ENCODE peak calls at places on chromosomes 16 and 17, in four cellular contexts. E is A549, D is NAMALWA, W is mucosa of gallbladder. P is an unnamed sample.

GRCh38 chr16:53754938-53755910 is 51.3 kb downstream of the FTO start:
- DNase-seq in E (no peak), D (no peak), W (peak; percentile 40), P (peak; percentile 76)

GRCh38 chr16:5604770-5605169 is 507.2 kb upstream of the EEF2KMT start:
- DNase-seq in E (peak; percentile 18), D (peak; percentile 17), W (peak; percentile 11), P (no peak)

GRCh38 chr17:75877752-75878173 is 618 bp downstream of the TRIM47 start:
- DNase-seq in E (no peak), D (peak; percentile 70), W (peak; percentile 74), P (peak; percentile 90)

GRCh38 chr16:50340578-50340977 is 28.2 kb downstream of the BRD7 start:
- DNase-seq in E (no peak), D (no peak), W (no peak), P (no peak)

GRCh38 chr17:10631048-10631700 is 25.9 kb downstream of the MYH3 start:
- DNase-seq in E (peak; percentile 43), D (peak; percentile 17), W (peak; percentile 31), P (peak; percentile 63)

GRCh38 chr17:63189082-63189481 is 223.0 kb downstream of the TANC2 start:
- DNase-seq in E (no peak), D (no peak), W (no peak), P (no peak)

GRCh38 chr16:83797013-83797412 is 10.8 kb upstream of the HSBP1 start:
- DNase-seq in E (no peak), D (no peak), W (no peak), P (no peak)

GRCh38 chr17:16287563-16288027 is 65.7 kb downstream of the CENPV start:
- DNase-seq in E (no peak), D (peak; percentile 60), W (no peak), P (peak; percentile 51)

GRCh38 chr17:20967776-20968175 is 75.0 kb downstream of the USP22 start:
- DNase-seq in E (no peak), D (no peak), W (no peak), P (no peak)

GRCh38 chr16:87297918-87298631 is 19.1 kb downstream of the C16orf95 start:
- DNase-seq in E (peak; percentile 68), D (peak; percentile 75), W (peak; percentile 24), P (no peak)

GRCh38 chr16:67541391-67542263 is 13.0 kb downstream of the RIPOR1 start:
- DNase-seq in E (peak; percentile 54), D (peak; percentile 58), W (no peak), P (no peak)

GRCh38 chr16:77353587-77354263 is 81.1 kb downstream of the ADAMTS18 start:
- DNase-seq in E (no peak), D (no peak), W (no peak), P (no peak)

GRCh38 chr16:2085669-2086068 is 37.9 kb downstream of the TSC2 start:
- DNase-seq in E (no peak), D (no peak), W (no peak), P (no peak)

GRCh38 chr16:3094289-3095027 is 4.6 kb downstream of the ZSCAN10 start:
- DNase-seq in E (no peak), D (peak; percentile 78), W (peak; percentile 37), P (no peak)

GRCh38 chr17:41555105-41555887 is 16.6 kb downstream of the KRT9 start:
- DNase-seq in E (no peak), D (no peak), W (no peak), P (peak; percentile 77)

GRCh38 chr16:88461291-88462269 is 8.5 kb downstream of the ZFPM1 start:
- DNase-seq in E (no peak), D (no peak), W (no peak), P (no peak)

GRCh38 chr17:73203788-73204479 is 11.1 kb downstream of the COG1 start:
- DNase-seq in E (no peak), D (no peak), W (no peak), P (no peak)

GRCh38 chr17:17993366-17993765 is 20.7 kb downstream of the DRC3 start:
- DNase-seq in E (no peak), D (no peak), W (no peak), P (no peak)

GRCh38 chr17:47275245-47275984 is 21.8 kb downstream of the ITGB3 start:
- DNase-seq in E (no peak), D (no peak), W (peak; percentile 80), P (peak; percentile 64)

GRCh38 chr16:87924041-87924851 is 12.1 kb downstream of the CA5A start:
- DNase-seq in E (no peak), D (peak; percentile 41), W (no peak), P (no peak)

GRCh38 chr16:64180136-64180900 is 941.5 kb downstream of the CDH11 start:
- DNase-seq in E (no peak), D (no peak), W (no peak), P (no peak)

GRCh38 chr17:80667462-80668277 is 123.0 kb downstream of the RPTOR start:
- DNase-seq in E (no peak), D (no peak), W (no peak), P (no peak)

GRCh38 chr16:29765167-29766032 is 12.7 kb upstream of the ZG16 start:
- DNase-seq in E (no peak), D (no peak), W (peak; percentile 80), P (peak; percentile 63)

GRCh38 chr17:35259001-35259400 is 16.1 kb downstream of the SLFN5 start:
- DNase-seq in E (no peak), D (no peak), W (no peak), P (no peak)

GRCh38 chr17:6551356-6551755 is 5.0 kb downstream of the PITPNM3 start:
- DNase-seq in E (no peak), D (no peak), W (no peak), P (no peak)

GRCh38 chr17:78129385-78130079 is 977 bp upstream of the TMC6 start:
- DNase-seq in E (no peak), D (peak; percentile 58), W (no peak), P (peak; percentile 48)

GRCh38 chr17:14196337-14196997 is 40.2 kb downstream of the CDRT15 start:
- DNase-seq in E (no peak), D (peak; percentile 30), W (no peak), P (no peak)

P was measured in mucosa of descending colon.